ENCODE peak calls at places on chromosome 3, in four cellular contexts. F is dorsolateral prefrontal cortex; B is WERI-Rb-1; A is CD4-positive, alpha-beta T cell. S is an unnamed sample.
A peak's percentile ranks its signal among the peaks of the same experiment; 100 is the strongest.

GRCh38 chr3:16834214-16834613 is 50.5 kb upstream of the PLCL2 start:
- DNase-seq in A (no peak), B (peak; percentile 23), F (no peak), S (no peak)

GRCh38 chr3:160100610-160101009 is 112.0 kb downstream of the IL12A start:
- DNase-seq in A (no peak), F (no peak), B (no peak), S (no peak)

GRCh38 chr3:108664266-108664665 is 74.7 kb downstream of the DZIP3 start:
- DNase-seq in A (no peak), F (no peak), B (no peak), S (no peak)

GRCh38 chr3:47057212-47057671 is 77.8 kb downstream of the NBEAL2 start:
- DNase-seq in B (no peak), F (no peak), A (peak; percentile 30), S (no peak)

GRCh38 chr3:16439163-16439847 is 74.2 kb downstream of the RFTN1 start:
- DNase-seq in B (no peak), A (no peak), F (peak; percentile 57), S (no peak)

GRCh38 chr3:54965746-54966145 is 37.9 kb upstream of the LRTM1 start:
- DNase-seq in B (no peak), A (no peak), F (no peak), S (no peak)

GRCh38 chr3:13506239-13506638 is 26.1 kb downstream of the HDAC11 start:
- DNase-seq in A (no peak), B (no peak), F (no peak), S (no peak)

GRCh38 chr3:118736107-118736506 is 298.5 kb downstream of the IGSF11 start:
- DNase-seq in B (no peak), F (no peak), A (no peak), S (no peak)

GRCh38 chr3:78314327-78314726 is 1274.4 kb downstream of the ROBO2 start:
- DNase-seq in A (no peak), B (no peak), F (no peak), S (no peak)

GRCh38 chr3:124747111-124747981 is 17.1 kb downstream of the UMPS start:
- DNase-seq in F (no peak), A (no peak), B (no peak), S (no peak)

DNA sequence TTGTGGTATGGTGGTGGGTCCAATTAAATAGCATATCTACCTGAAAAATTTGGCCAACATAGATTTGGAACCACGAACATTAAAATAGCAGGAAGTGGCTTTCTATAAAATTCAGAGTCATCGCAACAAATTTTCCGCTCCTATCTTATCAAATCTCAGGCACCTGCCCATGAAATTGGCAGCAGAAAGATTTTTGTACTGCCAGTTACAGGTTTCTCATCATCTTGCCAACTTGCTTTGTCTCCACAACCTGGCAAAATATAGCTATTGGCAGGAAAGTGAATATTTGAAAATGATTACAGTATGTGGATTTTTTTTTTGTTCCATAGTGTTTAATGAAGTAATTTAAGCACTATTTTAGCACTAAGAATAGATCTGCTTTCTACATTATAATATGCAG is 161.6 kb upstream of the LRRC3B start:
- DNase-seq in A (no peak), B (no peak), F (no peak), S (no peak)
- TF ChIP-seq CTCF in A (no peak), B (no peak), F (no peak), S (no peak)

GRCh38 chr3:193129607-193130006 is 111.4 kb upstream of the PLAAT1 start:
- DNase-seq in A (no peak), B (peak; percentile 11), F (no peak), S (no peak)
- TF ChIP-seq CTCF in A (no peak), B (peak; percentile 31), F (no peak), S (no peak)

GRCh38 chr3:42501681-42502428 is 588 bp upstream of the VIPR1 start:
- DNase-seq in F (no peak), A (peak; percentile 53), B (peak; percentile 77), S (peak; percentile 47)

GRCh38 chr3:42504334-42505202 is 2.1 kb downstream of the VIPR1 start:
- DNase-seq in B (peak; percentile 5), F (no peak), A (no peak), S (no peak)

GRCh38 chr3:42502429-42503250 is at the start of gene VIPR1:
- DNase-seq in B (peak; percentile 89), F (peak; percentile 89), A (peak; percentile 91), S (peak; percentile 90)

GRCh38 chr3:42503957-42504333 is 1.5 kb downstream of the VIPR1 start:
- DNase-seq in B (peak; percentile 3), F (no peak), A (no peak), S (no peak)

DNA sequence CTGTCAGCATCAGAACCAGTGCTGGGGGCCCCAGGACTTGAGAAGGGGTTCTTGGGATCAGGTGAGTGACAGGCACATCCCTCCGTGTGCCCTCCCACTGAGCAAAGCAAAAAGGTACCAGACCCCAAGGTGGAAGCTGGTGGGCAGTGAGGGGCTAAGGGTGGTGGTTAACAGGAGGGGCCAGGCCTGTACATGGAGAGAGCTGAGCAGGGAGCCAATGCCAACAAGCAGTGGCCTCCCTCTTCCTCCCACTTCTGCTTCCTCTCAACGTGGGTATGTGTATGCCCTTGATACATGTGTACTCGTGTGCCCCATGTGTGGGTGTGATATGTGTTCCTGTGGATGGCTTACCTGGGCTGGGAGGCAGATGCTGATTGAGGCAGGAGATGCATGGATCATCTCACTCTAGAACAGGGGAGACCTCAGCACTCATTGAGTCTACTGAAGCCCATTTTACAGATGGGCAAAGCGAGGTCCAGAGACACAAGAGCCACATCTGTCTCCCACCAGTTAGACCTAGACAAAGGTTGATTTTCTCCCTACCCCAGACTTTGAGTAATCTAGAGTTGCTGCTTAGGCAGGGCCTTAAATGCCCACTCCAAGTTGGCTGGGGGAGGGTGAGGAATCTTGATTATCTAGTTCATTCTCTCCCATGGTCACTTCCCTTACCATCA is 945 bp downstream of the VIPR1 start:
- DNase-seq in A (no peak), F (no peak), B (peak; percentile 1), S (no peak)
- TF ChIP-seq CTCF in A (no peak), F (no peak), B (no peak), S (no peak)

GRCh38 chr3:132628157-132628556 is 31.1 kb downstream of the ACKR4 start:
- DNase-seq in A (no peak), B (no peak), F (no peak), S (no peak)

GRCh38 chr3:132625613-132626012 is 28.5 kb downstream of the ACKR4 start:
- DNase-seq in F (no peak), A (no peak), B (no peak), S (no peak)

GRCh38 chr3:132626955-132627354 is 29.9 kb downstream of the ACKR4 start:
- DNase-seq in F (no peak), B (peak; percentile 33), A (no peak), S (no peak)

GRCh38 chr3:132630612-132631011 is 29.0 kb downstream of the ACAD11 start:
- DNase-seq in B (no peak), F (no peak), A (no peak), S (no peak)

DNA sequence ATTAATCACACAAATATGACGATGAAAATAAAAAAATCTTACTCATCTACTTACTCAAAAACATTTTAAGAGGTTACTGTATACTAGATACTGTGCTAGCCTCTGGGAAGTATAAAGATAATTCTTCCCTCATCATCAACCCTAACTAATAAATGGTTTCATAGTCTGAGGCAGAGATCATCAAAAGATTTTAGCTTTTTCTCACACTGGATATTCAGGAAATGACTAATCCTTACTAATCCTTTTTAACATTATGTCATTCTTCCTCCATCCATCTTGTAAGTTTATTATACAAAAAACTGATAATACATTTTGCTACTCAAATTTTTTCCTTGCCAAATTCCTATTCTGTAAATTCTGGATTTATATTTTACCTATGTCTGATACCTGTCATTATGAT is 29.7 kb downstream of the ACAD11 start:
- DNase-seq in F (no peak), A (no peak), B (no peak), S (no peak)
- TF ChIP-seq CTCF in F (no peak), A (no peak), B (no peak), S (no peak)